ENCODE peak calls at places on chromosomes 13 and 19, in four cellular contexts. T is IMR-90, K is H9, F is H1. Y is an unnamed sample. For H3K79me1, the result is how much of the 10 kb centered on the place peaks cover.

GRCh38 chr13:30840515-30840914 is 65.6 kb upstream of the MEDAG start:
- DNase-seq in K (no peak), F (no peak), T (no peak), Y (no peak)

GRCh38 chr13:78602561-78603239 is 652 bp downstream of the POU4F1 start:
- DNase-seq in T (no peak), K (peak), F (peak), Y (no peak)

GRCh38 chr19:6697291-6697690 is 23.2 kb downstream of the C3 start:
- DNase-seq in F (no peak), K (no peak), T (no peak), Y (no peak)

GRCh38 chr13:40061466-40062450 is 406.3 kb downstream of the COG6 start:
- DNase-seq in F (no peak), K (no peak), T (no peak), Y (no peak)

GRCh38 chr19:48348039-48348438 is 15.7 kb downstream of the TMEM143 start:
- DNase-seq in K (no peak), F (no peak), T (no peak), Y (no peak)

GRCh38 chr13:95505976-95506375 is 46.5 kb upstream of the CLDN10 start:
- DNase-seq in T (no peak), F (no peak), K (no peak), Y (peak)

GRCh38 chr13:107457686-107458085 is 757.6 kb downstream of the LIG4 start:
- DNase-seq in K (no peak), F (no peak), T (no peak), Y (peak)

GRCh38 chr19:54462713-54463530 is 656 bp downstream of the LENG9 start:
- DNase-seq in K (peak), F (peak), T (peak), Y (peak)

GRCh38 chr19:16258440-16258903 is 60.8 kb downstream of the AP1M1 start:
- DNase-seq in F (no peak), K (no peak), T (no peak), Y (no peak)

GRCh38 chr19:38583219-38583984 is 34.4 kb downstream of the MAP4K1 start:
- DNase-seq in F (no peak), T (no peak), K (no peak), Y (no peak)

GRCh38 chr19:6021878-6022569 is 44.1 kb upstream of the RANBP3 start:
- DNase-seq in K (peak), F (peak), T (peak), Y (peak)

GRCh38 chr13:45511310-45512147 is 46.8 kb downstream of the COG3 start:
- DNase-seq in F (no peak), T (peak), K (no peak), Y (peak)

GRCh38 chr13:34161829-34162544 is 344.0 kb downstream of the RFC3 start:
- DNase-seq in K (no peak), F (no peak), T (peak), Y (peak)

GRCh38 chr13:113938716-113939115 is 35.2 kb downstream of the C13orf46 start:
- DNase-seq in K (no peak), T (no peak), F (no peak), Y (no peak)

GRCh38 chr13:75666646-75667351 is 30.7 kb downstream of the LMO7 start:
- DNase-seq in T (peak), F (no peak), K (no peak), Y (peak)

GRCh38 chr19:39160523-39160861 is 34.9 kb downstream of the PAK4 start:
- DNase-seq in K (no peak), F (no peak), T (peak), Y (no peak)

GRCh38 chr19:53158119-53158656 is 665 bp downstream of the ZNF347 start:
- DNase-seq in K (peak), T (peak), F (peak), Y (peak)

GRCh38 chr19:58033741-58034475 is at the start of gene ZSCAN1:
- DNase-seq in K (peak), T (peak), F (peak), Y (peak)

GRCh38 chr13:70941454-70941853 is 833.2 kb upstream of the KLHL1 start:
- DNase-seq in F (no peak), T (no peak), K (no peak), Y (no peak)

GRCh38 chr19:15672580-15673175 is at the start of gene CYP4F12:
- DNase-seq in F (no peak), K (no peak), T (no peak), Y (no peak)

GRCh38 chr13:99320693-99321481 is 13.7 kb upstream of the GPR183 start:
- DNase-seq in F (no peak), K (no peak), T (peak), Y (no peak)

GRCh38 chr19:38557205-38557799 is 60.5 kb downstream of the MAP4K1 start:
- DNase-seq in T (no peak), K (no peak), F (no peak), Y (peak)

DNA sequence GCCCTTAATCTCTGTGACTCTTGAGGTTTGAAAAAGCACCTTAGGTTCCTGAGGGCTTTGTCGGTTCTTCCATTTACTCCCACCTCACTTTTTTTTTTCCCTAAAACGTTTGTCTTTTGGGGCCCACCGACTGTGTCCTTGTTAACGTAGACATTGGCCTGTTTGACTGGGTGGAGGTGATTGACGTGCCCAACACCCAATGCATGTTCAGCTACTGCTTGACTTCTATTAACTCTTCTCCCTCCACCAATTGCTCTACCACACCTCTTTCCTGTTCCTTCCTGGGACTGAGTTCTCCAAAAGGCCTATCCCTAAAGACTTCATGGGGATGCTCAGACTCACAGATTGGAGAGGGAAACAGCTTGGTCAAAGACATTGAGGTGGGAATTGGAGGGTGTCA is 17.3 kb downstream of the CKM start:
- DNase-seq in F (no peak), T (no peak), K (peak), Y (peak)
- H3K79me1 ChIP-seq in F (under half), T (under half), K (under half), Y (under half)

GRCh38 chr19:28642787-28643186 is 570.2 kb downstream of the UQCRFS1 start:
- DNase-seq in F (no peak), K (no peak), T (no peak), Y (no peak)

GRCh38 chr19:28643284-28643683 is 569.7 kb downstream of the UQCRFS1 start:
- DNase-seq in F (no peak), T (no peak), K (no peak), Y (no peak)

GRCh38 chr19:28638445-28638844 is 574.5 kb downstream of the UQCRFS1 start:
- DNase-seq in T (no peak), F (no peak), K (no peak), Y (no peak)

GRCh38 chr19:28641395-28641794 is 571.6 kb downstream of the UQCRFS1 start:
- DNase-seq in K (no peak), F (no peak), T (no peak), Y (peak)

DNA sequence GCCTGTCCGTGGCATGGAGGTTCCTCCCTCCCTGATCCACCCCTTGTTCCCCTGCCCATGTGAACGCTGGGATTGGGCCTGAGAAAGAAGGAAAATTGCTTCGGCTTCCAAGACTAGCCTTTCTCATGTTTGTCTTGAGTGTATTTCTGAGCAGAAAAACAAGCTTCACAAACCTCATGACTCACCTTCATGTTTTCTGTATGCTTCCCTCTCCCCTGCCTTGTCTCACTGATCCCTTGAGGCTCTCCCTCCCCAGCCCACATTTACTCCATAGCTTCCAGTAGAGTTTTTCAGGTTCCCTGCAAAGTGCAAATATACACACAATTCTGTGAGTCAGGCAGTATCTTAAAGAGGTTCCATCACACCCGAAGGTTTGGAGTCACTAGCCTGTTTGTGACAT is 572.4 kb downstream of the UQCRFS1 start:
- DNase-seq in T (no peak), F (no peak), K (no peak), Y (no peak)
- H4K5ac ChIP-seq in T (no peak), F (no peak), K (no peak), Y (no peak)

GRCh38 chr13:74596691-74597090 is 462.5 kb upstream of the KLF12 start:
- DNase-seq in F (no peak), K (no peak), T (no peak), Y (no peak)

DNA sequence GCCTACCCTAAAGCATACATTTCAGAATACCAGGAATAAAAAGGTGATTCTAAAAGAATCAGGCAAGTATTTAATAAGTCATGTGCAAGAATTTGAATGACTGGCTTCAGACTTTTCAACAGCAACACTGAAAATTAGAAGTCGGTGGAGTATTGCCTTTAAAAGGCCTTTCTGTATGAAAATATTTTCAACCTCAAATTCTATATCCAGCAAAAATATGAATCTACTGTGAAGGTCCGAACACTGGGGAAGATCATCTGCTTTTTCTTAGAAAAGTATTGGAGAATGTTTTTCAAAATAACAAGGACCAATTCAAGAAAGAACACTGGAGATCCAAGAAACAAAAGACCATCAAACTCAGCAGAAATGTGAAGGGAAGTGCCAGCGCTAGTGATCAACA is 459.5 kb upstream of the KLF12 start:
- DNase-seq in F (no peak), K (no peak), T (no peak), Y (no peak)
- H3K79me1 ChIP-seq in F (under half), K (under half), T (under half), Y (under half)

GRCh38 chr19:269241-269640 is 22.0 kb downstream of the PLPP2 start:
- DNase-seq in T (no peak), K (no peak), F (no peak), Y (no peak)
- H4K5ac ChIP-seq in T (no peak), K (no peak), F (no peak), Y (no peak)

GRCh38 chr19:3188627-3189596 is 3.2 kb downstream of the NCLN start:
- DNase-seq in K (no peak), T (no peak), F (no peak), Y (no peak)
- H3K79me1 ChIP-seq in K (under half), T (under half), F (under half), Y (under half)

DNA sequence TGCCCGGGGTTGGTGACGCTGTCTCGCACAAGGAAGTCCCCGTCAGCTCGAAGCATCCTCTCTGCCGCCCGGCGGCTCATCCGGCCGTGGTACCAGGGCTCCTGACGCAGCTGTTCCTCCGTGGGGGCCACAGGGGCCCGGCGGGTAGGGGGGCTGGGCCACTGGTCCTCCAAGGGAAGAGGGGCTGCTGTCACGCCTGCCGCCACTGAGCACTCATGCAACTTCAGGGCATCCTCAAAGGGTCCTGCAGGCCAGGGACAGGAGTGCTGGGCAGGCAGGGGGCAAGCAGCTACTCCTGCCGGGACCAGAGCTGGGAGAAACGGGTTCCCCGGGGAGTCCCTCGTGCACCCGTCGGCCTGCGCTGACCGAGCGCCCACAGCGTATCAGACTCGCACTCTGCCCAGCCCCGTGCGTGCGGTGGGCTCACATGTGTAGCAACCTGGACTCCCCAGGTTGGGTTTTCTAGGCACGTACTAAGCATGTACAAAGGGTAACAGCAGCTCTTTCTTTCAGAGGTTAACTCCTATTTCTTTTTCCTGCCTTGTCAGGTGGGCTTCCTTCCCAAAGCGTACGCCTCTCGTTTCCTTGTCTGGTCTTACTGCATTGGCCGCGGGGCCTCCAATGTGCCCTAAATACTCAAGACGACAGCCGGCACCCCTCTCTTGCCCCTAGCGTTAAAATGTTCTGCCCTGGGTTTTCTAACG is 13.4 kb upstream of the C2CD4C start:
- DNase-seq in K (no peak), F (no peak), T (no peak), Y (no peak)
- H4K5ac ChIP-seq in K (no peak), F (no peak), T (no peak), Y (no peak)

DNA sequence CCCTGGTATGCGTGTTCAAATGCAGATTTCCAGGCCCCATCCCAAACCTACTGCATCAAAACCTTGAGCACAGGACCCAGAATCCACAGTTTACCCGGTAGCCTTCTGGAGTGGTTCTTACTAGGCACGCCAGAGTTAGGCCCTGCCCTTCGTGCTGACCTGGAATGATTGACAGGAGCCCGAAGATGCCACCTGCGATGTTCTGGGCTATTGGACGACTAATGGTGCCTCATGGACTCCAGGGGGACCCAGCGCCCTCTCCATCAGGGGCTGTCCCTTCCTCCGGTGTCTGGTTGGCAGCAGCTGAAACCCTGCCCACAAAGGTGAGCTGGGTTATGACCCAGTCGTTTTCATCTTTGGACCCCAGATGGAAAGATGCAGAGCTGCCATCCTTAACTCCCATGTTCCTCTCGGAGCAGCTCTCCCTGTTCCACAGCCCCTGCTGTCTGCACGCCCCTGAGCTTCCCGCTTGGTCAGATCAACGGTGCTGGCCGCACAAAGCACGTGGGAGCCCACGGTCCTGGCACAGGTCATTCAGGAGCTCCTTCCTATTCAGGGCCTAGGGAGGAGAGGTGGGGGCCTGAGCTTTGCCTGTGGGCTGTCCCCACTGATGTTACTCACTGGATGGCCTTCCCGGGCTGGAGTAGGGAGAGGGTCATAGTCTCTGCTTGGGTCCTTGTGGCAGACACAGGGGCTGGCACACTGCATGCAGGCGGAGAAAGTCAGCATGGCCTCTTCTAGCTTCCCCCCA is 65.8 kb downstream of the GPR12 start:
- DNase-seq in F (no peak), T (no peak), K (no peak), Y (no peak)
- H3K79me1 ChIP-seq in F (under half), T (under half), K (under half), Y (under half)

DNA sequence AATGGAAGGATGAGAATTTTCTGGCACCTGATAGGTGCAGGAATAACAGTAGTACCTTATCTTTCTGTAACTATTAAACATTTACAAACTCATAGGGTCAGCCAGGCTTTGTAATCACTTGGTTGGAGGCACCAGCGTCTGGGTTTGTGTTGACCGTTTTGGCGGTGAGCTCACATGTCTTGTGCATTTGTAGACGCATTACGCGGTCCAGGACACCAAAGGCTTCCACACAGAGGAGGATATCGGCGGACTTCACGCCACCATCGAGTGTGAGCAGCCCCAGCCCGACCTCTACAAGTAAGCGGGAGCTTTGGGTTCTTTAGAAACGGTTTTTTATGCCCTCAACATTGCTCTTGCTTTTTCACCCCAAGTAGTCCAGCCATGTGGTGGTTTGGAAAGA is 129.3 kb downstream of the ATP11A start:
- DNase-seq in F (no peak), K (no peak), T (no peak), Y (no peak)
- H4K5ac ChIP-seq in F (no peak), K (no peak), T (no peak), Y (no peak)

DNA sequence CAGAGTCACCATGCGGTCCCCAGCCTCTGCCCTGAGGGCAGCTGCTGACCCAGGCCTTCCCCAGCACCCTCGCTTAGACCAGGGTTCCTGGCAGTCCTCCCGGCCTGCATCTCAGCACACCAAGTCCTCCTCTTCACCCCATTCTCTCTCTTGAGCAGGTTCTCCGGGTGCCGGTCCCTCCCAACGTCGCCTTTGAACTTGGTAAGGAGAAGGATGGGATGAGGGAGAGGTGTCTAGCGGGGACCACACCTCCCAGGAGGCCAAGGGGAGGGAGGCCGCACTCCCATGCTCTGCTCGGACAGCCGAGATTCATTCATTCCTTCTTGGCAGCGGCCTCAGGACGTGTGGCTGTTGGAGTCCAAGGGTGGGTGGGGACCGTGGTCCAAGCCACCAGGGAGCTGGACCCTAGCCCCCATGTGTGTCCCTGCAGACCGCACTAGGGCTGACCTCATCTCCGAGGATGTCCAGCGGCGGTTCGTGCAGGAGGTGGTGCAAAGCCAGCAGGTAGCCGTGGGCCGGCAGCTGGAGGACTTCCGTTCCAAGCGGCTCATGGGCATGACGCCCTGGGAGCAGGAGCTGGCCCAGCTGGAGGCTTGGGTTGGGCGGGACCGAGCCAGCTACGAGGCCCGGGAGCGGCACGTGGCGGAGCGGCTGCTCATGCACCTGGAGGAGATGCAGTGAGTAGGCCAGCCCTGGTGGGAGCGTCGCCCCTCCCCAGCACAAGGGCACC is 9.4 kb downstream of the ARHGEF1 start:
- DNase-seq in F (no peak), K (no peak), T (no peak), Y (no peak)
- H3K79me1 ChIP-seq in F (under half), K (under half), T (under half), Y (under half)

GRCh38 chr13:112928958-112929777 is 39.8 kb upstream of the MCF2L start:
- DNase-seq in F (no peak), T (peak), K (no peak), Y (peak)
- H4K5ac ChIP-seq in F (no peak), T (no peak), K (no peak), Y (no peak)

Y was measured in mesendoderm.